ENCODE peak calls at places on chromosomes 16 and 17, in eight cellular contexts. D, B, H, N, M, F, K and P are unnamed samples.

GRCh38 chr16:27408012-27408601 is 6.1 kb downstream of the IL21R start:
- DNase-seq in D (peak; percentile 55), B (no peak), H (no peak), N (no peak), M (no peak), F (no peak), K (no peak), P (no peak)

GRCh38 chr16:82756283-82756599 is 129.5 kb downstream of the CDH13 start:
- DNase-seq in D (no peak), B (no peak), H (no peak), N (no peak), M (no peak), F (no peak), K (no peak), P (no peak)

GRCh38 chr17:68539536-68540469 is 27.6 kb downstream of the PRKAR1A start:
- DNase-seq in D (no peak), B (no peak), H (no peak), N (no peak), M (no peak), F (no peak), K (no peak), P (no peak)

GRCh38 chr17:79022507-79022991 is 1.4 kb upstream of the C1QTNF1 start:
- DNase-seq in D (no peak), B (no peak), H (no peak), N (no peak), M (no peak), F (no peak), K (no peak), P (no peak)

GRCh38 chr17:80781188-80781577 is 210.5 kb upstream of the CHMP6 start:
- DNase-seq in D (no peak), B (no peak), H (no peak), N (no peak), M (no peak), F (no peak), K (no peak), P (no peak)

GRCh38 chr17:10155334-10156081 is 42.9 kb downstream of the GAS7 start:
- DNase-seq in D (no peak), B (no peak), H (no peak), N (no peak), M (no peak), F (no peak), K (no peak), P (no peak)

GRCh38 chr17:2393184-2393953 is 7.5 kb downstream of the MNT start:
- DNase-seq in D (peak; percentile 93), B (peak; percentile 86), H (peak; percentile 93), N (peak; percentile 70), M (peak; percentile 72), F (peak; percentile 87), K (peak; percentile 75), P (peak; percentile 77)

GRCh38 chr17:67359960-67360817 is 6.2 kb downstream of the PSMD12 start:
- DNase-seq in D (peak; percentile 37), B (peak; percentile 17), H (no peak), N (no peak), M (peak; percentile 12), F (peak; percentile 41), K (no peak), P (peak; percentile 61)

GRCh38 chr16:84532299-84532724 is 27.9 kb upstream of the MEAK7 start:
- DNase-seq in D (no peak), B (no peak), H (no peak), N (no peak), M (no peak), F (no peak), K (no peak), P (peak; percentile 53)

GRCh38 chr17:47388825-47389224 is 65.1 kb downstream of the EFCAB13 start:
- DNase-seq in D (no peak), B (no peak), H (no peak), N (no peak), M (no peak), F (no peak), K (no peak), P (no peak)

GRCh38 chr16:67837811-67838210 is 4.3 kb upstream of the THAP11 start:
- DNase-seq in D (no peak), B (no peak), H (no peak), N (no peak), M (no peak), F (no peak), K (no peak), P (no peak)

GRCh38 chr17:6508519-6509294 is 47.6 kb downstream of the PITPNM3 start:
- DNase-seq in D (no peak), B (no peak), H (no peak), N (no peak), M (no peak), F (no peak), K (no peak), P (no peak)

GRCh38 chr17:75270966-75271232 is at the start of gene MIF4GD:
- DNase-seq in D (no peak), B (no peak), H (no peak), N (no peak), M (no peak), F (no peak), K (no peak), P (no peak)

GRCh38 chr17:214881-215331 is 33.5 kb upstream of the DOC2B start:
- DNase-seq in D (no peak), B (no peak), H (no peak), N (no peak), M (no peak), F (no peak), K (no peak), P (no peak)

GRCh38 chr16:30697264-30698138 is 1.5 kb upstream of the SRCAP start:
- DNase-seq in D (no peak), B (no peak), H (peak; percentile 96), N (no peak), M (peak; percentile 97), F (no peak), K (peak; percentile 95), P (no peak)

GRCh38 chr17:69448431-69449102 is 34.1 kb downstream of the MAP2K6 start:
- DNase-seq in D (no peak), B (no peak), H (peak; percentile 63), N (no peak), M (peak; percentile 12), F (no peak), K (peak; percentile 32), P (no peak)

GRCh38 chr17:6471531-6472465 is 27.5 kb downstream of the PIMREG start:
- DNase-seq in D (no peak), B (no peak), H (no peak), N (no peak), M (no peak), F (no peak), K (peak; percentile 39), P (no peak)

GRCh38 chr16:12907670-12908233 is 6.4 kb downstream of the SHISA9 start:
- DNase-seq in D (no peak), B (no peak), H (peak; percentile 1), N (no peak), M (no peak), F (no peak), K (no peak), P (no peak)

GRCh38 chr17:3565143-3565542 is 7.5 kb upstream of the TRPV3 start:
- DNase-seq in D (no peak), B (no peak), H (no peak), N (no peak), M (no peak), F (no peak), K (no peak), P (no peak)

GRCh38 chr17:20066253-20066652 is 57.1 kb downstream of the SPECC1 start:
- DNase-seq in D (no peak), B (no peak), H (no peak), N (no peak), M (no peak), F (no peak), K (peak; percentile 55), P (no peak)

GRCh38 chr16:46972971-46973456 is 460 bp downstream of the DNAJA2 start:
- DNase-seq in D (peak; percentile 63), B (no peak), H (no peak), N (peak; percentile 15), M (no peak), F (peak; percentile 48), K (no peak), P (no peak)

GRCh38 chr17:34139996-34140395 is 115.1 kb upstream of the CCL2 start:
- DNase-seq in D (no peak), B (no peak), H (no peak), N (no peak), M (no peak), F (no peak), K (no peak), P (no peak)

GRCh38 chr17:45241315-45242011 is 19.8 kb downstream of the FMNL1 start:
- DNase-seq in D (no peak), B (no peak), H (no peak), N (no peak), M (peak; percentile 77), F (no peak), K (no peak), P (no peak)

GRCh38 chr17:50219939-50220465 is 18.6 kb upstream of the COL1A1 start:
- DNase-seq in D (no peak), B (no peak), H (no peak), N (no peak), M (no peak), F (no peak), K (no peak), P (no peak)

GRCh38 chr17:81349397-81350319 is 45.6 kb upstream of the BAHCC1 start:
- DNase-seq in D (no peak), B (no peak), H (no peak), N (no peak), M (no peak), F (peak; percentile 60), K (no peak), P (peak; percentile 51)

GRCh38 chr17:16215273-16215964 is at the start of gene NCOR1:
- DNase-seq in D (peak; percentile 93), B (peak; percentile 81), H (peak; percentile 94), N (peak; percentile 73), M (peak; percentile 81), F (peak; percentile 92), K (peak; percentile 90), P (peak; percentile 93)

GRCh38 chr16:85554791-85555548 is 58.2 kb upstream of the GSE1 start:
- DNase-seq in D (peak; percentile 77), B (peak; percentile 49), H (no peak), N (peak; percentile 40), M (no peak), F (peak; percentile 63), K (peak; percentile 59), P (peak; percentile 73)

GRCh38 chr17:79322216-79323123 is 247.8 kb downstream of the ENGASE start:
- DNase-seq in D (no peak), B (no peak), H (no peak), N (no peak), M (no peak), F (no peak), K (no peak), P (no peak)

GRCh38 chr17:45298546-45299285 is 18.1 kb downstream of the MAP3K14 start:
- DNase-seq in D (no peak), B (no peak), H (no peak), N (no peak), M (no peak), F (peak; percentile 37), K (no peak), P (no peak)

GRCh38 chr17:5898406-5898805 is 171.8 kb upstream of the WSCD1 start:
- DNase-seq in D (no peak), B (no peak), H (no peak), N (no peak), M (no peak), F (no peak), K (no peak), P (no peak)

GRCh38 chr16:23670137-23670776 is 8.4 kb upstream of the PLK1 start:
- DNase-seq in D (peak; percentile 55), B (peak; percentile 14), H (no peak), N (peak; percentile 53), M (no peak), F (no peak), K (no peak), P (no peak)